ENCODE peak calls at places on chromosome 2, in six cellular contexts. C, Z, F, E, K and T are unnamed samples.

GRCh38 chr2:171958475-171958874 is 36.2 kb downstream of the HAT1 start:
- ATAC-seq in E (no peak), K (peak; percentile 43), F (peak; percentile 59), Z (no peak), C (no peak), T (no peak)

GRCh38 chr2:74944987-74945782 is 13.3 kb upstream of the POLE4 start:
- ATAC-seq in Z (no peak), K (no peak), C (no peak), E (no peak), F (no peak), T (no peak)

GRCh38 chr2:159615936-159616733 is at the start of gene BAZ2B:
- ATAC-seq in F (peak; percentile 56), K (peak; percentile 65), E (peak; percentile 40), C (peak; percentile 71), Z (peak; percentile 59), T (peak; percentile 55)

GRCh38 chr2:567865-568638 is 109.2 kb downstream of the TMEM18 start:
- ATAC-seq in F (peak; percentile 65), K (peak; percentile 55), C (no peak), Z (no peak), E (no peak), T (peak; percentile 83)

GRCh38 chr2:16729335-16729734 is 63.7 kb upstream of the CYRIA start:
- ATAC-seq in Z (no peak), C (no peak), E (no peak), K (no peak), F (no peak), T (no peak)

GRCh38 chr2:88201811-88202169 is 31.6 kb downstream of the THNSL2 start:
- ATAC-seq in K (no peak), F (no peak), E (no peak), C (no peak), Z (no peak), T (no peak)

GRCh38 chr2:10022041-10022421 is 21.3 kb upstream of the KLF11 start:
- ATAC-seq in E (no peak), C (no peak), Z (no peak), K (peak; percentile 15), F (peak; percentile 16), T (peak; percentile 9)

GRCh38 chr2:187210726-187211125 is 237.3 kb downstream of the CALCRL start:
- ATAC-seq in C (no peak), E (no peak), Z (no peak), K (no peak), F (no peak), T (no peak)

GRCh38 chr2:203018181-203018580 is 3.5 kb downstream of the NBEAL1 start:
- ATAC-seq in Z (no peak), E (no peak), F (no peak), K (no peak), C (no peak), T (no peak)

GRCh38 chr2:140891614-140892212 is 1239.1 kb downstream of the LRP1B start:
- ATAC-seq in E (no peak), F (no peak), K (no peak), C (no peak), Z (no peak), T (no peak)

GRCh38 chr2:220302756-220303155 is 675.3 kb downstream of the SLC4A3 start:
- ATAC-seq in C (no peak), Z (no peak), K (no peak), E (no peak), F (no peak), T (no peak)

GRCh38 chr2:237877576-237878307 is 18.3 kb downstream of the RAMP1 start:
- ATAC-seq in Z (no peak), K (no peak), E (no peak), C (no peak), F (no peak), T (no peak)

GRCh38 chr2:120748741-120749140 is 13.1 kb downstream of the GLI2 start:
- ATAC-seq in C (no peak), Z (no peak), F (no peak), E (no peak), K (no peak), T (no peak)